ENCODE peak calls at places on chromosomes 13 and 19, in seven cellular contexts. Y is choroid plexus epithelial cell, J is foreskin fibroblast, H is natural killer cell, F is lower leg skin, W is left ventricle myocardium inferior, A is cardiac muscle cell. D is an unnamed sample.

GRCh38 chr19:55457683-55458457 is 3.6 kb downstream of the ISOC2 start:
- DNase-seq in Y (no peak), J (no peak), H (no peak), F (no peak), W (no peak), A (no peak), D (no peak)

GRCh38 chr13:39457274-39457673 is 145.7 kb downstream of the LHFPL6 start:
- DNase-seq in Y (no peak), J (no peak), H (no peak), F (no peak), W (no peak), A (no peak), D (no peak)

GRCh38 chr19:44196772-44197171 is 15.6 kb upstream of the ZNF227 start:
- DNase-seq in Y (no peak), J (no peak), H (no peak), F (no peak), W (no peak), A (no peak), D (no peak)

GRCh38 chr13:47279956-47280355 is 383.1 kb upstream of the HTR2A start:
- DNase-seq in Y (no peak), J (no peak), H (no peak), F (no peak), W (no peak), A (no peak), D (no peak)

GRCh38 chr19:8332976-8333770 is 9.9 kb downstream of the KANK3 start:
- DNase-seq in Y (no peak), J (no peak), H (no peak), F (no peak), W (peak), A (no peak), D (no peak)

GRCh38 chr13:30339721-30340366 is 32.5 kb upstream of the KATNAL1 start:
- DNase-seq in Y (no peak), J (no peak), H (no peak), F (no peak), W (no peak), A (peak), D (no peak)

GRCh38 chr19:39941151-39941550 is 6.7 kb upstream of the FCGBP start:
- DNase-seq in Y (no peak), J (no peak), H (no peak), F (no peak), W (no peak), A (no peak), D (no peak)

GRCh38 chr13:107824636-107825035 is 390.7 kb downstream of the LIG4 start:
- DNase-seq in Y (no peak), J (no peak), H (no peak), F (no peak), W (no peak), A (no peak), D (no peak)

GRCh38 chr13:26221399-26221720 is 754 bp downstream of the RNF6 start:
- DNase-seq in Y (no peak), J (no peak), H (no peak), F (no peak), W (no peak), A (no peak), D (no peak)

GRCh38 chr13:41848435-41849255 is 112.3 kb downstream of the VWA8 start:
- DNase-seq in Y (peak), J (no peak), H (no peak), F (no peak), W (no peak), A (peak), D (no peak)

GRCh38 chr19:10270180-10270615 is 722 bp upstream of the ICAM1 start:
- DNase-seq in Y (peak), J (no peak), H (peak), F (peak), W (peak), A (peak), D (peak)

GRCh38 chr19:30083701-30084156 is 141.7 kb downstream of the URI1 start:
- DNase-seq in Y (no peak), J (no peak), H (no peak), F (no peak), W (no peak), A (no peak), D (no peak)

GRCh38 chr13:87255394-87255793 is 415.8 kb upstream of the SLITRK5 start:
- DNase-seq in Y (no peak), J (no peak), H (no peak), F (no peak), W (no peak), A (no peak), D (no peak)

DNA sequence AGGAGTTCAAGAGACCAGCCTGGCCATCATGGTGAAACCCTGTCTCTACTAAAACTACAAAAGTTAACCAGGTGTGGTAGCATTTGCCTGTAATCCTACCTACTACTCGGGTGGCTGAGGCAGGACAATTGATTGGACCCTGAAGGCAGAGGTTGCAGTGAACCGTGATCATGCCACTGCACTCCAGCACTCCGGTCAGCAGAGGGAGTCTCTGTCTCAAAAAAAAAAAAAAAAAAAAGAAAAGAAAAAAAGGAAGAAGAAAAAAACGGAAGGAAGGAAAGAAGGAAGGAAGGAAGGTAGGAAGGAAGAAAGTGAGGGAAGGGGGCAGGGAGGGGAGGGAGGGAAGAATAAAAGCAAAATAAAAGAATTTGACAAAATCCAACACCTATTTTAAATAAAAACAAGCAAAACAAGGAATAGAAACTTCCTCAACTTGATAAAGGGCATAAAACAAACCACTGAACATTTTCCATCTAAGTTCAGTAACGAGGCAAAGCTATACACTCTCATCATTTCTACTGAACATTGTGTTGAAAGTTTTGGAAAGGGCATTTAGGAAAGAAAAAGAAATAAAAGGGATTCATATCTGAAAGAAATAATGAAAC is 411.6 kb upstream of the SLITRK5 start:
- DNase-seq in Y (peak), J (no peak), H (no peak), F (no peak), W (no peak), A (peak), D (peak)
- TF ChIP-seq CTCF in Y (peak), J (no peak), H (no peak), F (no peak), W (peak), A (no peak), D (peak)

GRCh38 chr19:6732803-6733337 is 4.5 kb downstream of the GPR108 start:
- DNase-seq in Y (no peak), J (no peak), H (no peak), F (no peak), W (no peak), A (no peak), D (no peak)

GRCh38 chr19:6731822-6732221 is 5.6 kb downstream of the GPR108 start:
- DNase-seq in Y (no peak), J (no peak), H (no peak), F (no peak), W (no peak), A (no peak), D (no peak)

GRCh38 chr19:6734096-6734696 is 3.2 kb downstream of the GPR108 start:
- DNase-seq in Y (no peak), J (no peak), H (no peak), F (no peak), W (no peak), A (no peak), D (no peak)

GRCh38 chr19:6735181-6735891 is 2.0 kb downstream of the GPR108 start:
- DNase-seq in Y (peak), J (no peak), H (no peak), F (no peak), W (no peak), A (no peak), D (no peak)

GRCh38 chr19:6733338-6734095 is 3.9 kb downstream of the GPR108 start:
- DNase-seq in Y (no peak), J (no peak), H (no peak), F (no peak), W (no peak), A (no peak), D (no peak)
- TF ChIP-seq CTCF in Y (peak), J (no peak), H (no peak), F (no peak), W (peak), A (peak), D (peak)

GRCh38 chr13:91576590-91576989 is 178.2 kb downstream of the GPC5 start:
- DNase-seq in Y (no peak), J (no peak), H (no peak), F (no peak), W (no peak), A (no peak), D (peak)
- TF ChIP-seq CTCF in Y (peak), J (no peak), H (no peak), F (no peak), W (no peak), A (no peak), D (no peak)

DNA sequence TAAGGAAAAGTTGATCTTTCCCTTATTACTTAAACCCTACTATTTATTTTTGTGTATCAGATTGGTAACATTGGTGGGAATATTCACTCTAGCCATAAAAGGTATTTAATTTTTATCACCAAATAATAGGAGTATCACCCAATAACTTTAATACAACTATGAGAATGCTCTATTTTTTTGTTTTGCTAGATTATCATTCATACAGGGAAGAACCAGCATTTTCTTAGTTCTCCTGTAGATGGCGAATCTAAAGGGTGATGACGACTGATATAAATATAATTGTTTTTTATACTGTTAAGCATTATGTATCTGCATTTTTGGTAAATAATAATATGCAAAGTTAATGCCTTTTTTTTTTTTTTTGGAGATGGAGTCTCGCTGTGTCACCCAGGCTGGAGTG is 7.9 kb upstream of the FRY start:
- DNase-seq in Y (peak), J (no peak), H (no peak), F (no peak), W (no peak), A (peak), D (peak)
- TF ChIP-seq CTCF in Y (peak), J (no peak), H (no peak), F (no peak), W (no peak), A (peak), D (no peak)

DNA sequence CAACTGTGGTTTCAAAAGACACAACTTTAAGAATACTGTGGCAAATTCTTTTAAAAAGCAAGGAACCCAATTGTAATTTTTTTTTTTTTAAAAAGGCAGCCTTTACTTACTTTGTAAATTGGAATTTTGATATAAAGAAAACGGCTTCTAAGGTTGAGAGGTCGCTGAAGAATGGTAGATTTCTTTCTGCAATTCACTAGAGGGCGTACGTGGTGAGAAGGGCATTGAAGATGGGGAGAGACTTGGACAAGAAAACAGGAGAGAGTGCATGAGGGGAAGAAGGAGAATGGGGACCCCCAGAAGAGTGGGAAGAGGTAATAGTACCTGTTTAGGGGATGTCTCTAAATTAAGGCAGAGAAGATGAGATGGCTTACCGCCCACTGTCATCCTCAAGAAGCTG is 33.5 kb upstream of the PABPC3 start:
- DNase-seq in Y (no peak), J (no peak), H (no peak), F (no peak), W (no peak), A (no peak), D (no peak)
- TF ChIP-seq CTCF in Y (no peak), J (no peak), H (no peak), F (no peak), W (no peak), A (no peak), D (no peak)

DNA sequence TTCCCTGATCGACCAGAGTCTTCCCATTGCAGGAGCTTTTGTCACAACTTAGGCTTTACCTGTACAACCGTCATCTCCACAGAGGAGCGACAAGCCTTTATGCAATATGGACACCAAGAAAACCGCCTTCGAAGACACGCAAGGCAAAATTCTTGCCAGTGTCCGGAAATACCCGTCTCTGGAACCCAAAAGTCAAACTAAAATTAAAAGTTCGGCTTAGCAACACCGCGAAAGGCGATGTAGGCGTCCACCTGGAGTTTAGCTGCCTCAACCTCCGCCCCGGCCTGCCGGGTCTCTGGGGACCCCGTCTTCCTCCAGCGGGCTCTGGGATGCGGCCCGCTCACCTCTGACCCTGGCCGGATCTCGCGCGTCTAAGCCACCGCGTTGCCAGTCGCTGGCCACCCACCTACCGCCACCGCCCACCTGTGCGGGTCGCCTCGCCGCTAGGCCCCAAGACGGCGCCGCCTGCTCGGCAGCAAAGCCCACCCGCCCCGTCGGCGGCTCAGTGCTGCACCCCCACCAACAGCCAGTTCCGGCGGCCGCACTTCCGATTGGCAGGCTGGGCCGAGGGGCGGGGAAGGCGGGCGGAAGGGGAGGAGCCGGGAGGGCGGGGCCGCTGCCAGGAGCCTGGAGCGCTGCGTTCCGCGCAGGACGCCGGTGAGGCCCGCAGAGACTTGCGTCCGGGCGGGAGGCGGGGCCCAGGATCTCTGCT is at the start of gene SUPT20H:
- DNase-seq in Y (peak), J (peak), H (peak), F (peak), W (peak), A (peak), D (peak)
- TF ChIP-seq CTCF in Y (no peak), J (no peak), H (no peak), F (no peak), W (no peak), A (no peak), D (no peak)

GRCh38 chr19:17103177-17103576 is 27.6 kb downstream of the MYO9B start:
- DNase-seq in Y (peak), J (no peak), H (no peak), F (no peak), W (no peak), A (peak), D (peak)
- TF ChIP-seq CTCF in Y (peak), J (peak), H (peak), F (no peak), W (peak), A (peak), D (peak)

D was measured in MCF 10A.